ENCODE peak calls at places on chromosome 5, in four cellular contexts. F is DMS 273 treated with DMSO at 0.1 percent for 48 hours, O is non-pigmented ciliary epithelial cell, X is HS-27A. I is an unnamed sample.

GRCh38 chr5:127313847-127314473 is 23.4 kb downstream of the MEGF10 start:
- DNase-seq in F (no peak), X (no peak), O (no peak), I (no peak)

GRCh38 chr5:54637654-54638053 is 120.1 kb downstream of the SNX18 start:
- DNase-seq in F (no peak), O (no peak), X (no peak), I (no peak)

GRCh38 chr5:113266227-113266912 is 168.4 kb downstream of the TSSK1B start:
- DNase-seq in O (no peak), F (no peak), X (no peak), I (no peak)

GRCh38 chr5:142506046-142506445 is 179.8 kb downstream of the FGF1 start:
- DNase-seq in O (no peak), X (no peak), F (no peak), I (no peak)

GRCh38 chr5:172235132-172235780 is 41.3 kb downstream of the EFCAB9 start:
- DNase-seq in X (no peak), F (no peak), O (no peak), I (no peak)

GRCh38 chr5:160252916-160253315 is 23.6 kb downstream of the FABP6 start:
- DNase-seq in X (no peak), O (no peak), F (no peak), I (no peak)

GRCh38 chr5:147629196-147629595 is 119.3 kb upstream of the DPYSL3 start:
- DNase-seq in X (no peak), O (no peak), F (no peak), I (no peak)

GRCh38 chr5:43401827-43402226 is 10.4 kb downstream of the CCL28 start:
- DNase-seq in F (no peak), O (no peak), X (no peak), I (no peak)

GRCh38 chr5:36261186-36261585 is 19.5 kb upstream of the NADK2 start:
- DNase-seq in X (no peak), O (no peak), F (no peak), I (no peak)

GRCh38 chr5:20230010-20230409 is 242.0 kb upstream of the CDH18 start:
- DNase-seq in F (no peak), O (no peak), X (no peak), I (no peak)

GRCh38 chr5:93922551-93922950 is 181.2 kb upstream of the POU5F2 start:
- DNase-seq in O (no peak), X (no peak), F (no peak), I (no peak)

GRCh38 chr5:151758430-151759241 is at the start of gene ATOX1:
- DNase-seq in X (no peak), F (peak), O (no peak), I (peak)

GRCh38 chr5:113524927-113525326 is 11.4 kb downstream of the YTHDC2 start:
- DNase-seq in X (no peak), F (no peak), O (no peak), I (no peak)

GRCh38 chr5:125582358-125582757 is 835.9 kb upstream of the ZNF608 start:
- DNase-seq in F (no peak), O (no peak), X (no peak), I (no peak)